ENCODE peak calls at places on chromosomes 1 and 21, in five cellular contexts. K is neuronal stem cell, H is EH, F is amniotic stem cell, D is HCEC 1CT. R is an unnamed sample.

GRCh38 chr1:226657788-226658537 is 81.1 kb downstream of the ITPKB start:
- DNase-seq in K (no peak), D (no peak), H (no peak), F (no peak), R (no peak)

GRCh38 chr1:228282329-228283042 is 74.6 kb downstream of the OBSCN start:
- DNase-seq in D (no peak), H (peak; percentile 37), F (no peak), K (no peak), R (no peak)

GRCh38 chr1:116807394-116807793 is 53.2 kb downstream of the CD2 start:
- DNase-seq in H (no peak), D (no peak), F (no peak), K (no peak), R (no peak)

GRCh38 chr1:96362623-96363022 is 359.0 kb upstream of the PTBP2 start:
- DNase-seq in K (no peak), F (peak; percentile 90), H (peak; percentile 99), D (peak; percentile 99), R (no peak)

GRCh38 chr1:215539803-215540575 is 27.1 kb upstream of the KCTD3 start:
- DNase-seq in K (no peak), D (peak; percentile 36), F (no peak), H (peak; percentile 36), R (no peak)

GRCh38 chr1:183236158-183236725 is 50.2 kb downstream of the LAMC2 start:
- DNase-seq in K (no peak), F (no peak), D (no peak), H (no peak), R (no peak)

GRCh38 chr1:10761503-10762152 is 34.8 kb downstream of the CASZ1 start:
- DNase-seq in K (no peak), F (no peak), D (no peak), H (no peak), R (no peak)

GRCh38 chr1:2174348-2175054 is 20.1 kb downstream of the FAAP20 start:
- DNase-seq in F (peak; percentile 16), H (peak; percentile 64), K (peak; percentile 54), D (peak; percentile 52), R (peak; percentile 57)

GRCh38 chr1:33500547-33500946 is 28.1 kb downstream of the ZSCAN20 start:
- DNase-seq in H (no peak), D (no peak), K (no peak), F (no peak), R (no peak)

GRCh38 chr1:77018386-77019156 is 151.3 kb downstream of the ST6GALNAC5 start:
- DNase-seq in H (no peak), K (no peak), F (no peak), D (no peak), R (no peak)

GRCh38 chr1:197017558-197018146 is 40.3 kb downstream of the CFHR5 start:
- DNase-seq in D (no peak), F (no peak), H (no peak), K (no peak), R (no peak)

GRCh38 chr1:212288614-212289013 is 3.4 kb downstream of the PPP2R5A start:
- DNase-seq in H (peak; percentile 76), D (peak; percentile 69), F (no peak), K (no peak), R (no peak)

GRCh38 chr1:160590488-160590887 is 11.2 kb upstream of the CD84 start:
- DNase-seq in H (no peak), F (no peak), D (no peak), K (no peak), R (no peak)

GRCh38 chr21:33261635-33262034 is 4.5 kb upstream of the IL10RB start:
- DNase-seq in D (no peak), H (peak; percentile 83), K (no peak), F (no peak), R (no peak)

GRCh38 chr21:26717146-26717739 is 128.0 kb downstream of the ADAMTS1 start:
- DNase-seq in D (peak; percentile 34), K (no peak), H (peak; percentile 27), F (no peak), R (no peak)

GRCh38 chr1:204319462-204319861 is 40.3 kb downstream of the PLEKHA6 start:
- DNase-seq in H (peak; percentile 96), F (peak; percentile 81), D (peak; percentile 92), K (no peak), R (no peak)

R was measured in left ventricle myocardium inferior.